ENCODE peak calls at places on chromosomes 4 and X, in four cellular contexts. K is fibroblast of lung, C is foreskin fibroblast, H is endothelial cell. R is an unnamed sample.

GRCh38 chrX:133698298-133698697 is 283.0 kb upstream of the GPC4 start:
- DNase-seq in C (peak; percentile 24), H (no peak), K (peak; percentile 28), R (peak; percentile 44)

GRCh38 chr4:7333024-7333780 is 101.5 kb downstream of the PSAPL1 start:
- DNase-seq in C (no peak), K (no peak), H (no peak), R (no peak)

GRCh38 chr4:180234730-180235129 is 2008.5 kb upstream of the TENM3 start:
- DNase-seq in C (no peak), K (no peak), H (no peak), R (peak; percentile 36)

GRCh38 chrX:42704454-42704853 is 73.5 kb downstream of the PPP1R2C start:
- DNase-seq in K (peak; percentile 4), H (no peak), C (peak; percentile 28), R (no peak)

GRCh38 chrX:146224442-146224841 is 406.8 kb downstream of the SLITRK2 start:
- DNase-seq in K (no peak), C (no peak), H (no peak), R (no peak)

GRCh38 chr4:140367738-140368137 is 5.7 kb upstream of the SCOC start:
- DNase-seq in C (peak; percentile 6), H (no peak), K (peak; percentile 74), R (peak; percentile 3)

GRCh38 chr4:174757736-174758135 is 71.3 kb downstream of the GLRA3 start:
- DNase-seq in K (no peak), C (no peak), H (no peak), R (peak; percentile 2)

GRCh38 chr4:133921280-133922195 is 280.1 kb downstream of the PABPC4L start:
- DNase-seq in H (no peak), C (peak; percentile 8), K (peak; percentile 12), R (peak; percentile 57)

GRCh38 chrX:72358313-72358712 is 52.6 kb upstream of the CITED1 start:
- DNase-seq in H (no peak), C (peak; percentile 20), K (peak; percentile 59), R (no peak)

GRCh38 chr4:144575181-144575580 is 70.8 kb upstream of the HHIP start:
- DNase-seq in C (no peak), H (peak; percentile 10), K (no peak), R (peak; percentile 36)

GRCh38 chr4:146638801-146639351 is at the start of gene POU4F2:
- DNase-seq in C (no peak), H (peak; percentile 58), K (peak; percentile 20), R (peak; percentile 30)

GRCh38 chr4:105291920-105292319 is 145.2 kb downstream of the TET2 start:
- DNase-seq in K (no peak), H (no peak), C (no peak), R (peak; percentile 25)

GRCh38 chr4:60403986-60404385 is 796.1 kb upstream of the ADGRL3 start:
- DNase-seq in H (no peak), C (no peak), K (no peak), R (no peak)

GRCh38 chr4:94595880-94596483 is 144.2 kb downstream of the PDLIM5 start:
- DNase-seq in H (no peak), K (peak; percentile 52), C (peak; percentile 22), R (peak; percentile 74)

GRCh38 chr4:134027931-134028330 is 173.7 kb downstream of the PABPC4L start:
- DNase-seq in K (peak; percentile 94), C (peak; percentile 34), H (no peak), R (peak; percentile 89)

GRCh38 chrX:34140816-34141215 is 8.7 kb upstream of the FAM47A start:
- DNase-seq in K (no peak), H (no peak), C (no peak), R (no peak)

GRCh38 chr4:30721353-30722091 is 1.4 kb downstream of the PCDH7 start:
- DNase-seq in K (peak; percentile 65), C (peak; percentile 14), H (peak; percentile 76), R (peak; percentile 39)

GRCh38 chr4:73429118-73429517 is 6.9 kb upstream of the AFP start:
- DNase-seq in C (no peak), H (no peak), K (no peak), R (no peak)

GRCh38 chr4:52949336-52949735 is 87.2 kb downstream of the RASL11B start:
- DNase-seq in K (no peak), C (no peak), H (no peak), R (no peak)

GRCh38 chr4:167274346-167274745 is 40.1 kb upstream of the SPOCK3 start:
- DNase-seq in H (no peak), C (peak; percentile 2), K (peak; percentile 68), R (no peak)

GRCh38 chr4:109041463-109041862 is 261.0 kb downstream of the COL25A1 start:
- DNase-seq in K (peak; percentile 84), H (no peak), C (peak; percentile 8), R (no peak)

GRCh38 chr4:175998782-175999181 is 66.9 kb upstream of the WDR17 start:
- DNase-seq in K (no peak), C (no peak), H (no peak), R (no peak)

GRCh38 chr4:183589710-183590109 is 69.3 kb downstream of the RWDD4 start:
- DNase-seq in K (peak; percentile 59), C (no peak), H (no peak), R (no peak)

GRCh38 chrX:130079824-130080406 is 30.4 kb downstream of the ELF4 start:
- DNase-seq in K (peak; percentile 50), H (peak; percentile 53), C (peak; percentile 54), R (peak; percentile 84)

GRCh38 chrX:139762400-139763183 is 54.6 kb upstream of the MCF2 start:
- DNase-seq in H (no peak), K (peak; percentile 21), C (peak; percentile 14), R (peak; percentile 81)

GRCh38 chrX:37348237-37349130 is 680 bp upstream of the PRRG1 start:
- DNase-seq in K (peak; percentile 41), H (no peak), C (peak; percentile 16), R (peak; percentile 23)

GRCh38 chr4:15020502-15021286 is 18.4 kb downstream of the CPEB2 start:
- DNase-seq in K (no peak), H (no peak), C (no peak), R (no peak)

GRCh38 chr4:123739806-123740205 is 343.2 kb downstream of the SPRY1 start:
- DNase-seq in K (no peak), C (no peak), H (no peak), R (no peak)

GRCh38 chr4:127250577-127250976 is 382.2 kb upstream of the INTU start:
- DNase-seq in C (no peak), H (no peak), K (no peak), R (no peak)

GRCh38 chrX:1341531-1342179 is 5.1 kb downstream of the IL3RA start:
- DNase-seq in C (no peak), H (no peak), K (no peak), R (no peak)

GRCh38 chr4:11429646-11430045 is 952 bp upstream of the HS3ST1 start:
- DNase-seq in C (no peak), H (no peak), K (no peak), R (no peak)

GRCh38 chrX:155747520-155747919 is 133.6 kb upstream of the VAMP7 start:
- DNase-seq in H (no peak), K (no peak), C (no peak), R (no peak)

GRCh38 chr4:89572224-89572858 is 264.6 kb downstream of the SNCA start:
- DNase-seq in C (no peak), K (peak; percentile 2), H (no peak), R (peak; percentile 29)

GRCh38 chr4:146814736-146815135 is 130.9 kb downstream of the TTC29 start:
- DNase-seq in C (no peak), K (no peak), H (no peak), R (no peak)

GRCh38 chr4:100929753-100930152 is 411.9 kb upstream of the EMCN start:
- DNase-seq in C (no peak), K (no peak), H (no peak), R (no peak)

GRCh38 chr4:100929135-100929534 is 411.3 kb upstream of the EMCN start:
- DNase-seq in C (no peak), H (no peak), K (no peak), R (no peak)

DNA sequence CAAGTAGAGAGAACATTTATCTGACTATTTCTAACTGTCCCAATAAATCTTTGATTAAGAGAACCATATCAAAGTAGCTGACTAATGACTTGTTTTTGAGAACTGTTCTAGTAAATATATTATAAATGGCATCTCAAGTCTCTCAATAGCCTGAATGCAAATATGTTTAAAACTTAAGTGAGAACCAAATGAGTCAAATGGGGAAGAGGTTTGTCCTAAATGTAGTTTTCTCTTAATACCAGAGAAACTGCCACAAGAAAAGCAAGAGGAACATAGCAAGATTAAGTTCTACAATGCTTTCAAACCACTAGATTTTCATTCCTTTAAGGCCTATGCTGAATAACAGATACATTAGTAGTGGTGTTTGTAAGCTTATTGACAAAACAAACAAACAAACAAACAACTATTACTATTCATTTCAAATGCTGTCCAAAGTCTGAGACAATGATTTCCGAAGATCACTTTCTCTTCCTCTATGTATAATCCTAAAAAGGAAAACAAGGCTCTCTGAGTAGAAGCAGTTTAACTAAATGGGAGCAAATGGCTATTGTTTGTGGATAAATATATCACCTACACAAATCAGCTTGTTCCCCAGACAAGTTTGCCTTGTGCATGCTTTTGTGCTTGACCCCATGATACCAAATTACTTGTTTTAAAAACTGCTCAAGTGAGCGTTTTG is 408.4 kb upstream of the EMCN start:
- DNase-seq in K (no peak), C (no peak), H (no peak), R (no peak)
- TF ChIP-seq CTCF in K (no peak), C (no peak), H (no peak), R (no peak)

DNA sequence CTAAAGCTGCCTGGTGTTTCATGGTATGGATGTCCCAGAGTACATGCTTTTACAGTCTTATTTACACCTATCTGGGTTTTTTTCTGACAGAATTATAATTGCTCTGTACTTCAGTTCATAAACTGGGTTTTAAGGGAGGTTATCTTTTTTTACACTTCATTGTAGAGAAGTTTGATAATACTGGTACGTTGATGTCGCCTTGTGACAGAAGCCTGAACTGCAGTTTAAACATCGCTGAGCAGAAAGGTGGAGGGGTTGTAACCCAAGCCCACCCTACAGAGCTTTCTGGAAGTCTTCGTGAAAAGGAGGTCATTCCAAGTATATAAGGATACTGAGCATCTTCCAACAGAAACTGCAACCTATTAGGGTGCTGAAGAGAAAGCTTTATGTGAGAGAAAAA is 46.4 kb downstream of the BEX1 start:
- DNase-seq in C (no peak), H (no peak), K (no peak), R (peak; percentile 0)
- TF ChIP-seq CTCF in C (peak; percentile 10), H (no peak), K (no peak), R (no peak)

GRCh38 chrX:140923118-140923517 is 79.3 kb upstream of the SPANXB1 start:
- DNase-seq in C (no peak), H (no peak), K (no peak), R (no peak)

GRCh38 chrX:140916891-140917290 is 85.5 kb upstream of the SPANXB1 start:
- DNase-seq in H (no peak), K (no peak), C (no peak), R (no peak)

GRCh38 chrX:140917354-140918115 is 84.9 kb upstream of the SPANXB1 start:
- DNase-seq in K (no peak), C (no peak), H (no peak), R (no peak)

GRCh38 chrX:140913802-140914501 is 88.4 kb upstream of the SPANXB1 start:
- DNase-seq in H (no peak), K (no peak), C (no peak), R (no peak)

GRCh38 chrX:140918398-140919043 is 83.9 kb upstream of the SPANXB1 start:
- DNase-seq in K (peak; percentile 57), H (peak; percentile 38), C (peak; percentile 3), R (peak; percentile 55)
- TF ChIP-seq CTCF in K (peak; percentile 50), H (peak; percentile 83), C (no peak), R (peak; percentile 57)

DNA sequence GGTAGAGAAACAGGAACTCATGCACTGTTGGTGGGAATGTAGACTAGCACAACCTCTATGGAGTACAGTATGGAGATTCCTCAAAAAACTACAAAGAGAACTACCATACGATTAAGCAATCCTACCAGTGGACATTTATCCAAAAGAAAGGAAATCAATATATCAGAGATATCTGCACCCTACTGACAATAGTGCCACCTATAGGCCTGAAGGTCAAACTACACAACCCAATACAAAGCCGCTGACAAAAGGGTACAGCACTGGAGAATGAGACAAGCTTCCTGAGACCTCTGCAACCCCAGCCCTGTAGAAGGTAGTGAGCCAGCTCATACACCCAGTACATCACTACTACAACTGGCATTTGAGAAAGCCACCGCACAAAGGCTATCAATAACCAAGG is 67.1 kb downstream of the CBR4 start:
- DNase-seq in C (no peak), K (no peak), H (no peak), R (no peak)
- TF ChIP-seq CTCF in C (peak; percentile 42), K (peak; percentile 47), H (peak; percentile 80), R (peak; percentile 40)